ENCODE peak calls at places on chromosomes 16 and 17, in five cellular contexts. F is NCI-H1417, C is NCI-H345, Y is A549, G is tibial artery. T is an unnamed sample.

GRCh38 chr17:14330492-14330920 is 29.6 kb downstream of the HS3ST3B1 start:
- DNase-seq in F (no peak), C (no peak), Y (no peak), G (no peak), T (no peak)

GRCh38 chr16:20318437-20318836 is 8.9 kb downstream of the GP2 start:
- DNase-seq in F (no peak), C (no peak), Y (no peak), G (no peak), T (no peak)

GRCh38 chr17:57663326-57664070 is 81.6 kb downstream of the CCDC182 start:
- DNase-seq in F (no peak), C (no peak), Y (no peak), G (peak; percentile 27), T (no peak)

GRCh38 chr17:79524201-79524882 is 86.5 kb downstream of the RBFOX3 start:
- DNase-seq in F (no peak), C (no peak), Y (no peak), G (no peak), T (no peak)

GRCh38 chr16:70646260-70647241 is at the start of gene IL34:
- DNase-seq in F (peak; percentile 90), C (peak; percentile 57), Y (no peak), G (no peak), T (no peak)

GRCh38 chr16:66594739-66595138 is 9.8 kb upstream of the CMTM3 start:
- DNase-seq in F (no peak), C (no peak), Y (no peak), G (no peak), T (no peak)

GRCh38 chr17:75784473-75785015 is at the start of gene UNK:
- DNase-seq in F (peak; percentile 99), C (peak; percentile 100), Y (peak; percentile 100), G (peak; percentile 99), T (peak; percentile 94)

GRCh38 chr17:64282753-64283080 is 19.7 kb upstream of the TEX2 start:
- DNase-seq in F (no peak), C (no peak), Y (no peak), G (no peak), T (no peak)

GRCh38 chr17:53630115-53630514 is 192.6 kb upstream of the KIF2B start:
- DNase-seq in F (no peak), C (no peak), Y (no peak), G (no peak), T (no peak)

GRCh38 chr17:28878981-28879380 is 18.6 kb downstream of the FLOT2 start:
- DNase-seq in F (peak; percentile 64), C (peak; percentile 12), Y (peak; percentile 90), G (no peak), T (peak; percentile 41)

GRCh38 chr17:35540589-35541404 is 3.3 kb upstream of the SLFN12L start:
- DNase-seq in F (no peak), C (no peak), Y (no peak), G (no peak), T (no peak)

GRCh38 chr16:57865746-57866528 is 63.6 kb upstream of the KIFC3 start:
- DNase-seq in F (peak; percentile 46), C (no peak), Y (no peak), G (no peak), T (no peak)

GRCh38 chr17:58136669-58137279 is 11.4 kb upstream of the OR4D1 start:
- DNase-seq in F (peak; percentile 13), C (no peak), Y (peak; percentile 57), G (no peak), T (peak; percentile 24)

GRCh38 chr16:67158637-67159600 is 790 bp downstream of the TRADD start:
- DNase-seq in F (peak; percentile 29), C (peak; percentile 10), Y (peak; percentile 52), G (no peak), T (no peak)

GRCh38 chr16:24986512-24987303 is 28.5 kb downstream of the ARHGAP17 start:
- DNase-seq in F (no peak), C (no peak), Y (peak; percentile 31), G (no peak), T (no peak)

GRCh38 chr16:27174007-27174406 is 29.3 kb upstream of the KDM8 start:
- DNase-seq in F (peak; percentile 8), C (no peak), Y (no peak), G (no peak), T (no peak)

GRCh38 chr16:67959520-67959919 is 8.9 kb downstream of the SLC12A4 start:
- DNase-seq in F (no peak), C (no peak), Y (no peak), G (peak; percentile 83), T (no peak)

GRCh38 chr17:7294614-7295153 is at the start of gene YBX2:
- DNase-seq in F (peak; percentile 93), C (peak; percentile 94), Y (peak; percentile 90), G (no peak), T (peak; percentile 82)

GRCh38 chr17:57913576-57914273 is 41.5 kb downstream of the CUEDC1 start:
- DNase-seq in F (no peak), C (no peak), Y (no peak), G (no peak), T (no peak)

GRCh38 chr17:80474231-80474932 is 2.0 kb downstream of the NPTX1 start:
- DNase-seq in F (peak; percentile 59), C (peak; percentile 57), Y (peak; percentile 78), G (no peak), T (no peak)

GRCh38 chr17:65467156-65467555 is 94.3 kb downstream of the AXIN2 start:
- DNase-seq in F (no peak), C (no peak), Y (no peak), G (no peak), T (no peak)

GRCh38 chr16:29825145-29826044 is 5.1 kb downstream of the MVP start:
- DNase-seq in F (no peak), C (no peak), Y (peak; percentile 78), G (no peak), T (no peak)

GRCh38 chr17:70320642-70321345 is 151.5 kb downstream of the KCNJ2 start:
- DNase-seq in F (no peak), C (no peak), Y (no peak), G (no peak), T (no peak)

GRCh38 chr17:49496866-49497146 is 1.7 kb downstream of the NGFR start:
- DNase-seq in F (no peak), C (no peak), Y (no peak), G (no peak), T (no peak)

GRCh38 chr16:78421244-78421661 is 321.8 kb downstream of the WWOX start:
- DNase-seq in F (no peak), C (no peak), Y (no peak), G (no peak), T (no peak)

GRCh38 chr16:14028207-14028606 is 42.9 kb upstream of the MRTFB start:
- DNase-seq in F (peak; percentile 74), C (peak; percentile 55), Y (no peak), G (no peak), T (no peak)

GRCh38 chr17:50631195-50631907 is 3.3 kb upstream of the ABCC3 start:
- DNase-seq in F (peak; percentile 9), C (no peak), Y (no peak), G (no peak), T (no peak)

GRCh38 chr16:77250395-77250794 is 51.2 kb downstream of the SYCE1L start:
- DNase-seq in F (no peak), C (no peak), Y (no peak), G (no peak), T (no peak)

GRCh38 chr17:82870541-82870940 is 30.7 kb upstream of the ZNF750 start:
- DNase-seq in F (no peak), C (no peak), Y (no peak), G (no peak), T (no peak)

GRCh38 chr17:44914148-44914547 is 1.2 kb downstream of the GFAP start:
- DNase-seq in F (peak; percentile 18), C (peak; percentile 8), Y (no peak), G (no peak), T (no peak)

GRCh38 chr17:28347261-28347891 is 10.0 kb downstream of the POLDIP2 start:
- DNase-seq in F (no peak), C (no peak), Y (no peak), G (no peak), T (no peak)